ENCODE peak calls at places on chromosomes 7 and 10, in nine cellular contexts. I, M, G, L, X, N, Y, T and P are unnamed samples.

GRCh38 chr7:116161733-116162132 is 48.6 kb upstream of the TES start:
- DNase-seq in T (no peak), N (no peak), Y (no peak), I (no peak), G (no peak), X (no peak), M (no peak), L (no peak), P (no peak)

GRCh38 chr10:122657734-122658133 is 41.9 kb downstream of the C10orf120 start:
- DNase-seq in I (no peak), X (no peak), G (no peak), L (no peak), M (no peak), T (peak), N (no peak), Y (no peak), P (no peak)

GRCh38 chr7:4879401-4880081 is 4.0 kb downstream of the RADIL start:
- DNase-seq in Y (no peak), M (no peak), I (no peak), G (no peak), N (no peak), L (no peak), T (no peak), X (no peak), P (no peak)

GRCh38 chr10:13865758-13866491 is 279.2 kb downstream of the PRPF18 start:
- DNase-seq in Y (no peak), X (no peak), G (no peak), T (no peak), M (no peak), L (peak), I (no peak), N (no peak), P (no peak)

GRCh38 chr10:108384378-108384777 is 1219.9 kb upstream of the SORCS1 start:
- DNase-seq in L (no peak), Y (no peak), G (no peak), M (peak), X (no peak), N (no peak), T (no peak), I (no peak), P (no peak)

GRCh38 chr7:30752979-30753378 is 1.0 kb downstream of the INMT start:
- DNase-seq in L (no peak), M (no peak), Y (no peak), T (no peak), G (no peak), N (no peak), I (peak), X (no peak), P (no peak)

GRCh38 chr7:156505876-156506275 is 134.7 kb upstream of the RNF32 start:
- DNase-seq in G (no peak), X (no peak), Y (no peak), L (no peak), T (no peak), I (no peak), N (no peak), M (no peak), P (no peak)

GRCh38 chr7:30424536-30424935 is 54.0 kb downstream of the NOD1 start:
- DNase-seq in G (no peak), Y (no peak), T (no peak), X (no peak), M (no peak), I (no peak), N (no peak), L (no peak), P (no peak)

GRCh38 chr7:154795437-154795836 is 207.5 kb downstream of the PAXIP1 start:
- DNase-seq in N (no peak), M (no peak), T (peak), I (no peak), G (no peak), Y (no peak), L (no peak), X (no peak), P (no peak)

GRCh38 chr7:31814187-31814586 is 127.2 kb downstream of the PPP1R17 start:
- DNase-seq in Y (no peak), G (no peak), X (no peak), N (no peak), L (no peak), T (no peak), M (no peak), I (no peak), P (no peak)

GRCh38 chr10:126090911-126091728 is 194.8 kb downstream of the FANK1 start:
- DNase-seq in Y (no peak), L (peak), I (no peak), M (no peak), N (no peak), T (no peak), G (no peak), X (no peak), P (no peak)

GRCh38 chr7:128099204-128099671 is 68.0 kb upstream of the LRRC4 start:
- DNase-seq in N (no peak), X (no peak), I (no peak), L (no peak), M (no peak), G (no peak), T (no peak), Y (no peak), P (no peak)

GRCh38 chr7:44988718-44989117 is 9.9 kb upstream of the MYO1G start:
- DNase-seq in I (no peak), M (no peak), G (no peak), Y (no peak), T (no peak), X (no peak), N (no peak), L (no peak), P (no peak)

GRCh38 chr7:148589640-148590039 is 926 bp upstream of the C7orf33 start:
- DNase-seq in N (no peak), I (no peak), X (no peak), G (no peak), M (peak), Y (no peak), T (no peak), L (no peak), P (no peak)